ENCODE peak calls at places on chromosomes 12 and 14, in seven cellular contexts. O, F, Q, D, P, L and H are unnamed samples.

GRCh38 chr12:14999421-15000047 is 26.7 kb downstream of the PDE6H start:
- DNase-seq in O (no peak), F (no peak), Q (no peak), D (no peak), P (no peak), L (no peak), H (no peak)

GRCh38 chr12:79938843-79939242 is 3.9 kb upstream of the PPP1R12A start:
- DNase-seq in O (no peak), F (no peak), Q (no peak), D (no peak), P (no peak), L (no peak), H (no peak)

GRCh38 chr14:92386637-92387036 is 63.7 kb downstream of the SLC24A4 start:
- DNase-seq in O (no peak), F (no peak), Q (no peak), D (no peak), P (no peak), L (no peak), H (no peak)

GRCh38 chr14:79483472-79483871 is 727.8 kb downstream of the DIO2 start:
- DNase-seq in O (no peak), F (no peak), Q (no peak), D (peak; percentile 5), P (no peak), L (peak; percentile 26), H (no peak)

GRCh38 chr12:127558363-127558762 is 708.6 kb upstream of the TMEM132C start:
- DNase-seq in O (no peak), F (no peak), Q (no peak), D (no peak), P (no peak), L (no peak), H (no peak)

GRCh38 chr12:121955258-121956040 is 37.1 kb downstream of the CFAP251 start:
- DNase-seq in O (no peak), F (peak; percentile 42), Q (no peak), D (peak; percentile 44), P (no peak), L (no peak), H (no peak)

GRCh38 chr12:122505419-122506051 is 4.8 kb upstream of the ZCCHC8 start:
- DNase-seq in O (no peak), F (no peak), Q (no peak), D (peak; percentile 32), P (no peak), L (no peak), H (no peak)

GRCh38 chr12:17283563-17283962 is 677.6 kb upstream of the LMO3 start:
- DNase-seq in O (no peak), F (no peak), Q (no peak), D (no peak), P (no peak), L (no peak), H (no peak)

GRCh38 chr12:29518407-29518806 is 20.9 kb upstream of the OVCH1 start:
- DNase-seq in O (no peak), F (no peak), Q (no peak), D (no peak), P (no peak), L (no peak), H (no peak)

GRCh38 chr12:87793134-87793533 is 236.1 kb downstream of the C12orf50 start:
- DNase-seq in O (no peak), F (no peak), Q (no peak), D (peak; percentile 47), P (no peak), L (no peak), H (no peak)

GRCh38 chr12:122437656-122438121 is 15.2 kb upstream of the CLIP1 start:
- DNase-seq in O (peak; percentile 17), F (no peak), Q (peak; percentile 95), D (peak; percentile 90), P (no peak), L (no peak), H (peak; percentile 97)

GRCh38 chr12:70756791-70757190 is 119.6 kb upstream of the PTPRB start:
- DNase-seq in O (no peak), F (no peak), Q (no peak), D (no peak), P (no peak), L (no peak), H (peak; percentile 59)

GRCh38 chr12:49880756-49881390 is 22.8 kb downstream of the FAIM2 start:
- DNase-seq in O (no peak), F (no peak), Q (no peak), D (no peak), P (no peak), L (no peak), H (no peak)

GRCh38 chr14:47389520-47389919 is 285.9 kb downstream of the MDGA2 start:
- DNase-seq in O (no peak), F (peak; percentile 36), Q (no peak), D (no peak), P (no peak), L (no peak), H (no peak)

GRCh38 chr14:64110832-64111231 is 183.3 kb downstream of the ESR2 start:
- DNase-seq in O (no peak), F (no peak), Q (no peak), D (no peak), P (no peak), L (no peak), H (no peak)

GRCh38 chr12:23950011-23950774 is 723 bp upstream of the SOX5 start:
- DNase-seq in O (no peak), F (peak; percentile 19), Q (no peak), D (peak; percentile 30), P (no peak), L (no peak), H (no peak)

GRCh38 chr14:81329640-81330385 is 70.3 kb downstream of the STON2 start:
- DNase-seq in O (no peak), F (no peak), Q (no peak), D (no peak), P (no peak), L (no peak), H (no peak)

GRCh38 chr14:65226824-65227604 is 124.7 kb upstream of the MAX start:
- DNase-seq in O (no peak), F (no peak), Q (no peak), D (peak; percentile 79), P (no peak), L (no peak), H (no peak)

GRCh38 chr12:52203126-52203921 is 11.5 kb upstream of the KRT80 start:
- DNase-seq in O (no peak), F (peak; percentile 37), Q (peak; percentile 55), D (peak; percentile 75), P (no peak), L (no peak), H (no peak)

GRCh38 chr14:20436363-20436755 is 393 bp upstream of the KLHL33 start:
- DNase-seq in O (no peak), F (no peak), Q (no peak), D (peak; percentile 75), P (no peak), L (no peak), H (no peak)

GRCh38 chr12:10132971-10133370 is 3.0 kb upstream of the CLEC7A start:
- DNase-seq in O (no peak), F (no peak), Q (no peak), D (no peak), P (no peak), L (no peak), H (no peak)

GRCh38 chr14:80930836-80931389 is 10.6 kb downstream of the CEP128 start:
- DNase-seq in O (no peak), F (no peak), Q (no peak), D (peak; percentile 87), P (peak; percentile 51), L (peak; percentile 70), H (no peak)

GRCh38 chr14:95523818-95524448 is 7.5 kb upstream of the SYNE3 start:
- DNase-seq in O (no peak), F (no peak), Q (no peak), D (peak; percentile 83), P (no peak), L (peak; percentile 68), H (no peak)

GRCh38 chr12:5441497-5442236 is 9.8 kb downstream of the NTF3 start:
- DNase-seq in O (no peak), F (peak; percentile 31), Q (no peak), D (no peak), P (no peak), L (peak; percentile 39), H (peak; percentile 39)

GRCh38 chr14:85527006-85527405 is 2.9 kb upstream of the FLRT2 start:
- DNase-seq in O (no peak), F (no peak), Q (no peak), D (peak; percentile 23), P (no peak), L (no peak), H (no peak)

GRCh38 chr12:55745361-55746146 is 2.6 kb downstream of the GDF11 start:
- DNase-seq in O (no peak), F (peak; percentile 68), Q (no peak), D (peak; percentile 77), P (no peak), L (no peak), H (peak; percentile 63)

GRCh38 chr12:75784591-75784990 is 247.0 kb downstream of the PHLDA1 start:
- DNase-seq in O (peak; percentile 2), F (no peak), Q (peak; percentile 46), D (peak; percentile 23), P (no peak), L (no peak), H (peak; percentile 78)

GRCh38 chr14:31363331-31364073 is 56.8 kb downstream of the HEATR5A start:
- DNase-seq in O (no peak), F (no peak), Q (no peak), D (no peak), P (no peak), L (no peak), H (no peak)

GRCh38 chr14:66111891-66112290 is 374.3 kb upstream of the CCDC196 start:
- DNase-seq in O (no peak), F (no peak), Q (no peak), D (no peak), P (no peak), L (no peak), H (no peak)